ENCODE peak calls at places on chromosomes 11 and 22, in eight cellular contexts. One of them, this sample, is unnamed.

GRCh38 chr22:25869771-25870170 is 127.8 kb downstream of the MYO18B start:
- DNase-seq in fibroblast of lung: no peak
- DNase-seq in CD8-positive, alpha-beta T cell: no peak
- DNase-seq in prostate gland: no peak
- DNase-seq in kidney epithelial cell: no peak
- DNase-seq in cardiac fibroblast: no peak
- DNase-seq in OCI-LY7: no peak
- DNase-seq in GM12865: no peak
- DNase-seq in this sample: no peak

GRCh38 chr11:130388607-130389205 is 39.7 kb downstream of the ADAMTS8 start:
- DNase-seq in fibroblast of lung: no peak
- DNase-seq in CD8-positive, alpha-beta T cell: no peak
- DNase-seq in prostate gland: no peak
- DNase-seq in kidney epithelial cell: no peak
- DNase-seq in cardiac fibroblast: no peak
- DNase-seq in OCI-LY7: no peak
- DNase-seq in GM12865: peak; percentile 8
- DNase-seq in this sample: peak; percentile 21

GRCh38 chr11:17519031-17519430 is 25.2 kb downstream of the USH1C start:
- DNase-seq in fibroblast of lung: no peak
- DNase-seq in CD8-positive, alpha-beta T cell: no peak
- DNase-seq in prostate gland: no peak
- DNase-seq in kidney epithelial cell: no peak
- DNase-seq in cardiac fibroblast: no peak
- DNase-seq in OCI-LY7: no peak
- DNase-seq in GM12865: no peak
- DNase-seq in this sample: no peak

GRCh38 chr11:69881467-69882269 is 62.5 kb upstream of the FGF3 start:
- DNase-seq in fibroblast of lung: no peak
- DNase-seq in CD8-positive, alpha-beta T cell: no peak
- DNase-seq in prostate gland: no peak
- DNase-seq in kidney epithelial cell: no peak
- DNase-seq in cardiac fibroblast: no peak
- DNase-seq in OCI-LY7: no peak
- DNase-seq in GM12865: no peak
- DNase-seq in this sample: no peak

GRCh38 chr11:95734009-95734572 is 55.5 kb downstream of the FAM76B start:
- DNase-seq in fibroblast of lung: no peak
- DNase-seq in CD8-positive, alpha-beta T cell: no peak
- DNase-seq in prostate gland: no peak
- DNase-seq in kidney epithelial cell: no peak
- DNase-seq in cardiac fibroblast: no peak
- DNase-seq in OCI-LY7: peak; percentile 8
- DNase-seq in GM12865: no peak
- DNase-seq in this sample: no peak

GRCh38 chr11:2178906-2179494 is 7.4 kb upstream of the TH start:
- DNase-seq in fibroblast of lung: peak; percentile 53
- DNase-seq in CD8-positive, alpha-beta T cell: no peak
- DNase-seq in prostate gland: no peak
- DNase-seq in kidney epithelial cell: peak; percentile 85
- DNase-seq in cardiac fibroblast: peak; percentile 61
- DNase-seq in OCI-LY7: no peak
- DNase-seq in GM12865: no peak
- DNase-seq in this sample: no peak

GRCh38 chr11:13669544-13670488 is 1.3 kb downstream of the FAR1 start:
- DNase-seq in fibroblast of lung: peak; percentile 27
- DNase-seq in CD8-positive, alpha-beta T cell: no peak
- DNase-seq in prostate gland: no peak
- DNase-seq in kidney epithelial cell: no peak
- DNase-seq in cardiac fibroblast: peak; percentile 17
- DNase-seq in OCI-LY7: peak; percentile 11
- DNase-seq in GM12865: no peak
- DNase-seq in this sample: no peak

GRCh38 chr22:32836286-32836859 is 34.9 kb downstream of the TIMP3 start:
- DNase-seq in fibroblast of lung: no peak
- DNase-seq in CD8-positive, alpha-beta T cell: no peak
- DNase-seq in prostate gland: no peak
- DNase-seq in kidney epithelial cell: no peak
- DNase-seq in cardiac fibroblast: peak; percentile 39
- DNase-seq in OCI-LY7: peak; percentile 23
- DNase-seq in GM12865: peak; percentile 7
- DNase-seq in this sample: no peak

GRCh38 chr22:31987180-31987579 is 42.8 kb downstream of the YWHAH start:
- DNase-seq in fibroblast of lung: no peak
- DNase-seq in CD8-positive, alpha-beta T cell: no peak
- DNase-seq in prostate gland: no peak
- DNase-seq in kidney epithelial cell: no peak
- DNase-seq in cardiac fibroblast: no peak
- DNase-seq in OCI-LY7: no peak
- DNase-seq in GM12865: no peak
- DNase-seq in this sample: no peak

GRCh38 chr11:29554000-29554399 is 462.8 kb downstream of the KCNA4 start:
- DNase-seq in fibroblast of lung: no peak
- DNase-seq in CD8-positive, alpha-beta T cell: no peak
- DNase-seq in prostate gland: no peak
- DNase-seq in kidney epithelial cell: no peak
- DNase-seq in cardiac fibroblast: no peak
- DNase-seq in OCI-LY7: no peak
- DNase-seq in GM12865: no peak
- DNase-seq in this sample: no peak

GRCh38 chr22:31969789-31970489 is 25.6 kb downstream of the YWHAH start:
- DNase-seq in fibroblast of lung: peak; percentile 68
- DNase-seq in CD8-positive, alpha-beta T cell: peak; percentile 60
- DNase-seq in prostate gland: peak; percentile 78
- DNase-seq in kidney epithelial cell: peak; percentile 50
- DNase-seq in cardiac fibroblast: peak; percentile 73
- DNase-seq in OCI-LY7: peak; percentile 83
- DNase-seq in GM12865: peak; percentile 82
- DNase-seq in this sample: peak; percentile 36

GRCh38 chr22:45402466-45402865 is 10.9 kb downstream of the SMC1B start:
- DNase-seq in fibroblast of lung: no peak
- DNase-seq in CD8-positive, alpha-beta T cell: no peak
- DNase-seq in prostate gland: no peak
- DNase-seq in kidney epithelial cell: no peak
- DNase-seq in cardiac fibroblast: no peak
- DNase-seq in OCI-LY7: no peak
- DNase-seq in GM12865: no peak
- DNase-seq in this sample: no peak

GRCh38 chr11:102552447-102553200 is 22.1 kb upstream of the MMP7 start:
- DNase-seq in fibroblast of lung: no peak
- DNase-seq in CD8-positive, alpha-beta T cell: no peak
- DNase-seq in prostate gland: peak; percentile 80
- DNase-seq in kidney epithelial cell: peak; percentile 96
- DNase-seq in cardiac fibroblast: peak; percentile 41
- DNase-seq in OCI-LY7: no peak
- DNase-seq in GM12865: no peak
- DNase-seq in this sample: no peak

GRCh38 chr11:102940714-102941588 is 14.6 kb downstream of the MMP13 start:
- DNase-seq in fibroblast of lung: peak; percentile 76
- DNase-seq in CD8-positive, alpha-beta T cell: peak; percentile 8
- DNase-seq in prostate gland: peak; percentile 50
- DNase-seq in kidney epithelial cell: no peak
- DNase-seq in cardiac fibroblast: peak; percentile 80
- DNase-seq in OCI-LY7: peak; percentile 65
- DNase-seq in GM12865: peak; percentile 68
- DNase-seq in this sample: no peak

GRCh38 chr11:76659672-76660532 is 10.6 kb downstream of the LRRC32 start:
- DNase-seq in fibroblast of lung: no peak
- DNase-seq in CD8-positive, alpha-beta T cell: no peak
- DNase-seq in prostate gland: no peak
- DNase-seq in kidney epithelial cell: no peak
- DNase-seq in cardiac fibroblast: no peak
- DNase-seq in OCI-LY7: no peak
- DNase-seq in GM12865: no peak
- DNase-seq in this sample: no peak
- TF ChIP-seq CTCF in fibroblast of lung: no peak
- TF ChIP-seq CTCF in CD8-positive, alpha-beta T cell: no peak
- TF ChIP-seq CTCF in prostate gland: no peak
- TF ChIP-seq CTCF in kidney epithelial cell: no peak
- TF ChIP-seq CTCF in cardiac fibroblast: no peak
- TF ChIP-seq CTCF in OCI-LY7: no peak
- TF ChIP-seq CTCF in GM12865: no peak
- TF ChIP-seq CTCF in this sample: no peak

DNA sequence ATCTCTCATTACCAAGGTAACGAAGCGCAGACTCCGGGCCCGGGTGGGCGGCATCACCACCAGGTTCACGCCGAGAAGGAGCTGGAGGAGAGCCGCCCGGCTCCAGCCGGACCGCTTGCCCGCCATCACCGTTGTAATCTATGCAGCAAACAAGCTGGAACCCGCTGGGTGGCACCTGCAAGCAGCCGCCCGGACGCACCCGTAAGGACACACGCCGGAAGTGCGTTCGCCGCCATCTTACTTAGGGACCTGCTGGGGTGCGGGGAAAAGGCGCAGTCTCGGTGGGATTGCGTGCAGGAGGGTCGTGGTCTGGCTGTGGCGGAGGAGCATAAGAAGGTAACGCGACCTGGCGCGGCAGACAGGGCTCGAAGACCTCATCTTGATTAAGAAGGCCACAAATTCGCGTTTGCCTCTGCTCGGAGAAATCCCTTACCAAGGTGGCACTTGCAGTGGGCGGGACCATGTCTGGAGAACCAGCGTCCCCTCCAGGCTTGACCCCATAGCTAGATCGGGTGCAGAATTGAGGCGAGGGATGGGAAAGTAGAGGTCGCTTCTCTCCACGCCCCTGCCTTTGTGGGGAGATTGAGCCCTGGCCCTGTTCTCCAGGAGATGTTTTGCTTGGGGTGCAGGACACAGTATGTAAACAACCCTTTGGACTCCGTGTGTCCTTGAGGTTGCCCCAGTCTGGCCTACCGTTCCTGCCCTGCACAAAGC is at the start of gene ACP2:
- DNase-seq in fibroblast of lung: peak; percentile 91
- DNase-seq in CD8-positive, alpha-beta T cell: peak; percentile 85
- DNase-seq in prostate gland: peak; percentile 90
- DNase-seq in kidney epithelial cell: no peak
- DNase-seq in cardiac fibroblast: peak; percentile 92
- DNase-seq in OCI-LY7: peak; percentile 96
- DNase-seq in GM12865: peak; percentile 95
- DNase-seq in this sample: peak; percentile 86
- TF ChIP-seq CTCF in fibroblast of lung: peak; percentile 37
- TF ChIP-seq CTCF in CD8-positive, alpha-beta T cell: no peak
- TF ChIP-seq CTCF in prostate gland: peak; percentile 34
- TF ChIP-seq CTCF in kidney epithelial cell: peak; percentile 31
- TF ChIP-seq CTCF in cardiac fibroblast: peak; percentile 20
- TF ChIP-seq CTCF in OCI-LY7: peak; percentile 70
- TF ChIP-seq CTCF in GM12865: peak; percentile 46
- TF ChIP-seq CTCF in this sample: no peak

DNA sequence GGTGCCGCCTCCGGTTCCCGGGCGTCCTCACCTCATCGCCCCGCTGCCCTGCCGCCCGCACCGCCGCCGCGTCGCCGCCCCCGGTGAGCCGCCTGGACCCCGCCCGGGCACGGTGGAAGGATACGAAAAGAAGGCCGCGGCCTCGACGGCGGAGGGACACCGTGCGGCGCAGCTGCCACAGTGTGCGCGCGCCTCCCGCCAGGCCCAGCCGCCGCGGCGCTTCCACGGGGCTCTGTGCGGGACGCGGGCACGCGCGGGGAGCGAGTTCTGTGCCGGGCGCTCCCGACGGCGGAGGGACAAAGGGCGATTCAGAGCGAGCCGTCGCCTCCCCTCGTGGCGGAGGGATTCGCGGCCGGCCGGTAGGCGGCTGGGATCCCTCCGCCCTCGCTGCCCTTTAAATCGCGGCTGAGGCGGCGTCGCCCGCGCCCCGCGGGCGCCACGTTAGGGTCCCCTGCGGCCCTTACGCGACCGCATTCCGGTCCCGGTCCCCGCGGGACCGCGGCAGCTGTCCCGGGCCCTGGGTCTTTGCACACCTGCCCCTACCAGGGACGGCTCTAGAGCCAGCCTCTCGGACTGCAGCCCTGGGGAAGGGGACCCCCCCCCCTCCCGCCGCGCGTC is 568 bp upstream of the KMT5B start:
- DNase-seq in fibroblast of lung: peak; percentile 97
- DNase-seq in CD8-positive, alpha-beta T cell: peak; percentile 79
- DNase-seq in prostate gland: peak; percentile 87
- DNase-seq in kidney epithelial cell: peak; percentile 47
- DNase-seq in cardiac fibroblast: peak; percentile 94
- DNase-seq in OCI-LY7: peak; percentile 97
- DNase-seq in GM12865: peak; percentile 97
- DNase-seq in this sample: peak; percentile 86
- TF ChIP-seq CTCF in fibroblast of lung: no peak
- TF ChIP-seq CTCF in CD8-positive, alpha-beta T cell: no peak
- TF ChIP-seq CTCF in prostate gland: peak; percentile 33
- TF ChIP-seq CTCF in kidney epithelial cell: no peak
- TF ChIP-seq CTCF in cardiac fibroblast: no peak
- TF ChIP-seq CTCF in OCI-LY7: no peak
- TF ChIP-seq CTCF in GM12865: no peak
- TF ChIP-seq CTCF in this sample: no peak

DNA sequence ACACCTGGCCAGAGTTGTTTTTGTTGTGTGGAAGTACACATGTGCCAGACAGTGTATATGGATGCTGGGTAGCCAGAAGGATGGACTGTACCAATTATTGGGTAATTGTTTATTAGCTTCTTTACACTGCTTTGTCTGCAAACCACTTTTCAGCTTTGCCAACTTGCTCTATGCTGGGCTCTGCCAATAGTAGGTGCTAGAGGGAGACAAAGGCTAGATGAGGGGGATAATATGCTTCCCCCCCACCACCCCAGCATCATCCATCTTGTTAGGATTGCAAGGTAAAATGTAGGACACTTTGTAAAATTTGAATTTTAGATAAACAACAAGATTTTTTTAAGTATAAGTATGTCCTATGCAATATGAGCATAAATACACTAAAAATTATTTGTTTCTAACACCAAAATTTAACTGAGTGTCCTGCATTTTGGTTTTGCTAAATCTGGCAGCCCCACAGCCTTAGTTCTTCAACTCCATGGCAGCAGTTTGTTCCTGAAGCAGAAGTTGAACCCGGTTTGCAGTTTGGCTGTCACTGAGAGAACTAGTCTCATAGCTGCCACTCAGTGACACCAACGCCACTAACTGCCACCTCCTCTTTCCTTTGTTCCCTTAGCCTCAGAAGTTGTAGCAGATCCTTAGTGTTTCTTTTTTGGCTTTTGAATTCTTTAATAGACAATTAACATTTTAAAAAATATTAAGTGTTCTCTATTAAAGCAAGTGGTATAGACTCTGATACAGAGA is 78.8 kb downstream of the CCDC81 start:
- DNase-seq in fibroblast of lung: no peak
- DNase-seq in CD8-positive, alpha-beta T cell: no peak
- DNase-seq in prostate gland: no peak
- DNase-seq in kidney epithelial cell: no peak
- DNase-seq in cardiac fibroblast: no peak
- DNase-seq in OCI-LY7: no peak
- DNase-seq in GM12865: no peak
- DNase-seq in this sample: no peak
- TF ChIP-seq CTCF in fibroblast of lung: peak; percentile 18
- TF ChIP-seq CTCF in CD8-positive, alpha-beta T cell: no peak
- TF ChIP-seq CTCF in prostate gland: no peak
- TF ChIP-seq CTCF in kidney epithelial cell: no peak
- TF ChIP-seq CTCF in cardiac fibroblast: no peak
- TF ChIP-seq CTCF in OCI-LY7: peak; percentile 34
- TF ChIP-seq CTCF in GM12865: no peak
- TF ChIP-seq CTCF in this sample: no peak